ENCODE peak calls at places on chromosomes 7 and 10, in four cellular contexts. M is mesothelial cell of epicardium, E is neural progenitor cell, S is HFF-Myc. O is an unnamed sample.

GRCh38 chr10:3776796-3777571 is 8.0 kb downstream of the KLF6 start:
- DNase-seq in M (no peak), E (no peak), S (peak; percentile 78), O (peak; percentile 94)

GRCh38 chr7:131540491-131541162 is 15.8 kb downstream of the PODXL start:
- DNase-seq in M (no peak), E (no peak), S (no peak), O (peak; percentile 31)

GRCh38 chr7:151060416-151061234 is 1.2 kb downstream of the SLC4A2 start:
- DNase-seq in M (no peak), E (peak; percentile 88), S (no peak), O (no peak)

GRCh38 chr10:52566471-52567246 is 205.9 kb downstream of the MBL2 start:
- DNase-seq in M (no peak), E (peak; percentile 61), S (no peak), O (peak; percentile 25)

GRCh38 chr10:133158437-133158755 is 1.6 kb upstream of the KNDC1 start:
- DNase-seq in M (no peak), E (no peak), S (no peak), O (no peak)

GRCh38 chr10:31133628-31134302 is 102.1 kb upstream of the ZNF438 start:
- DNase-seq in M (peak; percentile 70), E (peak; percentile 92), S (no peak), O (no peak)

GRCh38 chr10:1107679-1108078 is 51.5 kb downstream of the WDR37 start:
- DNase-seq in M (no peak), E (no peak), S (no peak), O (peak; percentile 8)

GRCh38 chr10:93703066-93703465 is 674 bp upstream of the FRA10AC1 start:
- DNase-seq in M (no peak), E (no peak), S (no peak), O (no peak)

GRCh38 chr7:139902436-139903102 is 73.5 kb downstream of the TBXAS1 start:
- DNase-seq in M (no peak), E (no peak), S (no peak), O (no peak)

GRCh38 chr10:72953687-72954086 is 919 bp downstream of the PLA2G12B start:
- DNase-seq in M (no peak), E (peak; percentile 57), S (no peak), O (no peak)

GRCh38 chr10:102395677-102396197 is at the start of gene NFKB2:
- DNase-seq in M (no peak), E (no peak), S (peak; percentile 54), O (no peak)

GRCh38 chr7:77238703-77239136 is 39.1 kb upstream of the FGL2 start:
- DNase-seq in M (no peak), E (no peak), S (no peak), O (no peak)

GRCh38 chr10:124906551-124907001 is 35.3 kb upstream of the ZRANB1 start:
- DNase-seq in M (no peak), E (no peak), S (no peak), O (no peak)

GRCh38 chr10:123086281-123086680 is 49.5 kb upstream of the HMX3 start:
- DNase-seq in M (no peak), E (no peak), S (no peak), O (no peak)

GRCh38 chr10:93552780-93553179 is 13.7 kb upstream of the FFAR4 start:
- DNase-seq in M (no peak), E (no peak), S (no peak), O (no peak)

GRCh38 chr10:103545771-103546281 is 52.3 kb downstream of the NEURL1 start:
- DNase-seq in M (no peak), E (no peak), S (no peak), O (no peak)

GRCh38 chr10:68330852-68331454 is 911 bp upstream of the HNRNPH3 start:
- DNase-seq in M (no peak), E (peak; percentile 9), S (no peak), O (no peak)

GRCh38 chr7:45972629-45973312 is 51.7 kb upstream of the IGFBP3 start:
- DNase-seq in M (no peak), E (no peak), S (no peak), O (no peak)

GRCh38 chr7:32155712-32156111 is 85.5 kb upstream of the PDE1C start:
- DNase-seq in M (no peak), E (no peak), S (no peak), O (no peak)

GRCh38 chr7:128021361-128021760 is 9.9 kb downstream of the LRRC4 start:
- DNase-seq in M (no peak), E (no peak), S (no peak), O (no peak)

GRCh38 chr7:144011458-144012230 is 11.5 kb downstream of the OR6B1 start:
- DNase-seq in M (no peak), E (no peak), S (no peak), O (no peak)